ENCODE peak calls at places on chromosomes 7 and 10, in seven cellular contexts. Z, Y, W, K, C, X and M are unnamed samples.

GRCh38 chr7:105840981-105841749 is 35.2 kb downstream of the ATXN7L1 start:
- DNase-seq in Y (no peak), W (no peak), K (no peak), Z (no peak), X (no peak), C (no peak), M (no peak)

GRCh38 chr7:129778770-129779601 is 167.5 kb downstream of the NRF1 start:
- DNase-seq in Y (no peak), W (no peak), Z (peak), K (no peak), X (no peak), C (peak), M (no peak)

GRCh38 chr7:100825215-100825671 is 2.1 kb downstream of the EPHB4 start:
- DNase-seq in Y (no peak), Z (no peak), K (no peak), C (no peak), W (no peak), X (no peak), M (no peak)

GRCh38 chr7:2651847-2652735 is 20.3 kb downstream of the TTYH3 start:
- DNase-seq in Y (no peak), X (no peak), K (no peak), Z (no peak), C (no peak), W (no peak), M (no peak)

GRCh38 chr10:11832042-11832441 is 8.9 kb downstream of the PROSER2 start:
- DNase-seq in C (no peak), W (no peak), K (no peak), Z (no peak), X (peak), Y (no peak), M (no peak)

GRCh38 chr10:3482200-3482993 is 302.6 kb downstream of the KLF6 start:
- DNase-seq in C (no peak), K (peak), X (peak), W (peak), Y (peak), Z (peak), M (no peak)

GRCh38 chr10:48551796-48552591 is 52.9 kb downstream of the ARHGAP22 start:
- DNase-seq in W (no peak), C (peak), K (peak), Z (no peak), Y (no peak), X (no peak), M (no peak)

GRCh38 chr10:23359692-23360380 is 15.2 kb upstream of the C10orf67 start:
- DNase-seq in Y (no peak), K (no peak), Z (no peak), X (no peak), W (no peak), C (no peak), M (no peak)

GRCh38 chr7:28017372-28017771 is 163.2 kb downstream of the JAZF1 start:
- DNase-seq in Z (no peak), X (no peak), K (no peak), C (no peak), Y (no peak), W (no peak), M (no peak)

GRCh38 chr7:57367171-57367570 is 82.8 kb upstream of the ZNF716 start:
- DNase-seq in Y (no peak), Z (no peak), X (no peak), C (no peak), W (no peak), K (no peak), M (no peak)

GRCh38 chr10:72127571-72127970 is 39.2 kb upstream of the SPOCK2 start:
- DNase-seq in Z (no peak), X (no peak), W (no peak), Y (no peak), K (no peak), C (no peak), M (no peak)

GRCh38 chr10:75399461-75400162 is 2.0 kb downstream of the ZNF503 start:
- DNase-seq in Y (peak), X (peak), K (peak), Z (peak), C (peak), W (no peak), M (no peak)

GRCh38 chr10:79384773-79385391 is 37.6 kb downstream of the PPIF start:
- DNase-seq in C (no peak), X (peak), W (no peak), K (no peak), Y (no peak), Z (no peak), M (peak)

GRCh38 chr10:50585921-50586739 is 37.6 kb downstream of the SGMS1 start:
- DNase-seq in X (no peak), K (peak), C (no peak), Y (no peak), Z (no peak), W (no peak), M (no peak)

GRCh38 chr10:132020456-132020855 is 38.7 kb upstream of the BNIP3 start:
- DNase-seq in K (no peak), W (no peak), C (no peak), Z (no peak), X (peak), Y (no peak), M (no peak)

GRCh38 chr7:87628780-87629569 is 777 bp downstream of the RUNDC3B start:
- DNase-seq in W (no peak), X (peak), K (peak), C (peak), Z (peak), Y (peak), M (no peak)

GRCh38 chr10:125201108-125201524 is 40.8 kb upstream of the CTBP2 start:
- DNase-seq in Z (no peak), C (no peak), X (no peak), Y (no peak), K (peak), W (peak), M (no peak)

GRCh38 chr7:28329616-28330373 is 82.5 kb upstream of the CREB5 start:
- DNase-seq in W (no peak), C (no peak), X (no peak), Y (no peak), Z (no peak), K (no peak), M (peak)

GRCh38 chr7:91182819-91183405 is 81.3 kb upstream of the FZD1 start:
- DNase-seq in Y (no peak), X (no peak), K (no peak), C (no peak), W (no peak), Z (no peak), M (no peak)

GRCh38 chr10:2798340-2798739 is 269.0 kb upstream of the PFKP start:
- DNase-seq in C (no peak), X (no peak), W (no peak), K (no peak), Z (no peak), Y (no peak), M (no peak)

GRCh38 chr10:17385066-17385465 is 69.3 kb downstream of the ST8SIA6 start:
- DNase-seq in X (no peak), Y (no peak), C (no peak), W (no peak), K (no peak), Z (no peak), M (no peak)

GRCh38 chr10:7484456-7485266 is 73.8 kb upstream of the SFMBT2 start:
- DNase-seq in Z (no peak), X (no peak), W (peak), Y (no peak), C (no peak), K (no peak), M (no peak)

GRCh38 chr10:26621889-26622681 is 75.4 kb upstream of the PDSS1 start:
- DNase-seq in C (peak), Z (peak), Y (peak), X (peak), K (peak), W (no peak), M (no peak)

GRCh38 chr10:112314822-112315474 is 31.7 kb downstream of the TECTB start:
- DNase-seq in W (no peak), X (peak), Z (peak), Y (peak), C (peak), K (peak), M (no peak)

GRCh38 chr7:95608344-95609173 is 12.2 kb upstream of the PDK4 start:
- DNase-seq in Z (peak), Y (peak), K (peak), C (no peak), W (peak), X (peak), M (peak)

GRCh38 chr10:61836233-61836887 is 65.1 kb upstream of the ARID5B start:
- DNase-seq in K (no peak), C (no peak), X (no peak), Y (no peak), W (no peak), Z (no peak), M (no peak)

GRCh38 chr10:21732067-21732772 is 198.2 kb downstream of the MLLT10 start:
- DNase-seq in Z (no peak), K (peak), W (no peak), X (peak), Y (no peak), C (no peak), M (no peak)

GRCh38 chr10:93181249-93181928 is 107.7 kb downstream of the CYP26A1 start:
- DNase-seq in W (no peak), Y (no peak), Z (no peak), C (no peak), X (no peak), K (no peak), M (no peak)

GRCh38 chr7:76369011-76369410 is 10.2 kb upstream of the YWHAG start:
- DNase-seq in C (no peak), Y (no peak), K (peak), W (no peak), X (no peak), Z (no peak), M (no peak)

GRCh38 chr10:107741976-107742375 is 577.5 kb upstream of the SORCS1 start:
- DNase-seq in X (no peak), W (no peak), K (no peak), Y (no peak), Z (no peak), C (no peak), M (no peak)

GRCh38 chr10:97575101-97575668 is 2.6 kb downstream of the ANKRD2 start:
- DNase-seq in X (no peak), C (no peak), Z (no peak), Y (no peak), W (no peak), K (no peak), M (no peak)
- TF ChIP-seq EP300 in X (no peak), C (no peak), Z (no peak), Y (no peak), W (no peak), K (no peak), M (no peak)

DNA sequence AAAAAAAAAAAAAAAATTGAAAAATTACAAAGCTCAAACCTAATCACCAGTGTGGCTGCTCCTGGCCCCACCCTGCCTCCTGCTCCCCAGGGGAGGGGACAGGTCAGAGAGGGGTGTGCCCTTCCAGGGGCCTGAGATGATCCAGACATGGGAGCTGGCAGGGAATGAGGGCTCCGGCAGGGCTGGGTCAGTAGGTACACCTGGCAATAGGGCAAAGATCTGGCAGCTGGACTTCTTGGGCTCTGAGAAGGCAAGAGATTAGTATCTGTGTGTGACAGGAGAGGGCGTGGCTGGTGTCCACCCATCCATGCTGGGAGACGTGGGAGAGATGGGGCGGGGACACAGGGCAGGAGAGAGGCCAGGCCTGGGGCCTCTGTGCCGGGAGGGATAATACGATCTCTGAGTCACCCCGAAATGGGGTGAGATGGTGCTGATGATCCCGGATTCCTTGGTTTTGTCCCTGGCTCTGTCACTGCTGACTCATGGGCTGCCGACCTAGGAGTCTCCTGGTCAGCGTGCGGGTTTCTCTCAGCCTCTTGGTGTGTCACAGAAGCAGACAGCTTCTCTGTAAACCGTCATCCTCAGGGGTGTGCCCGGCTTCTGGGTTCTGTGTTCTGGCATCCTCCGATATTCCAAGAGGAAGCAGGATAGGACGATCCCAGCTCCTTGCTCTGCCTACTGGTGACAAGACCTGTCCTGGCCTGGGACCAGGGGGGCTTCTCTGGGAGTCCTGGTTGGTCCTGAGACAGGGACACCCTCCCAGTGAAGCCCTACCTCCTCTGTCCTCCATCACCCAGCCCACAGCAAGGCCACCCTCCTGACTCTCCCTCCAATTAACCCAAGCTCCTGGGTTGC is 8.2 kb upstream of the CLDN4 start:
- DNase-seq in X (peak), Y (no peak), K (peak), Z (peak), C (no peak), W (no peak), M (no peak)
- TF ChIP-seq POLR2A in X (no peak), Y (no peak), K (no peak), Z (no peak), C (no peak), W (no peak), M (no peak)

DNA sequence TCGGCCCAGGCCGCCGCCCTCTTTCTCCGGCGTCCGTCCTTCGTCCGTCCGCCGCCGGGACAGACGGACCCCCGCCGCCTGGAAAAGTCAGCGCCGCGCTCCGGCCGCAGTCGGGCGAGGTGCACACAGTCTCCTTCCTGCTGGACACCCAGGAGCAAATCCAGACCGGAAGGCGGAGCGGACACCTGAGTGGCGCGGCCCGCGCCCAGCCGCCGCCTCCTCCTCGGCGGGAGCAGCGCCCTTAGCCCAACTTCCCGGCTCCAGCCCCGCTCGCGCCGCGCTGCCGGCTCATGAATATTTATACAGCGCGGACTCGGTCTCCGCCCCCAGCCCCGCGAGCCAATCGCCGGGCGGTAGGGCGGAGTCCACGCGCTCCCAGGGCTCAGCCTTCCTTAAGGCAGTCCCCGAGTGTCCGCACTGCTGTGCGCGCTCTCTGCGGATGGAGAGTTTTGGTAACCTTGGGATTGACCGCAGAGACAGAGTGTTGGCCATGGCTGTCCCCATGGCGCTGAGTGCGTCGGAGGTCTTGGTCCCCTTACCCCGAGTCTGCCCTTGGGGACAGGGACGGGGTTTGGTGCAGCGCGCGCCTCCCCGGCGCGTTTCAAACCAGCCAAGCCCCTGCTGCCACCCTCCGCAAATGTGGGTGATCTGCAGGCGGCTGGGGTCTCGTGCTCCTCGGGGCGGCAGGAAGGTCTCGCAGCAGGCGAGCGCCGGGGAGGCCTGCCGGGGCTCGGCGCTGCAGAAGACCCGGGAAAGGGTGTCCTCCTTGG is at the start of gene FZD8:
- DNase-seq in Y (peak), W (no peak), X (peak), Z (peak), C (peak), K (peak), M (peak)
- TF ChIP-seq EP300 in Y (no peak), W (no peak), X (no peak), Z (no peak), C (no peak), K (no peak), M (no peak)

GRCh38 chr7:47581442-47581820 is 480 bp downstream of the TNS3 start:
- DNase-seq in Y (peak), C (peak), X (no peak), K (no peak), W (no peak), Z (peak), M (no peak)

GRCh38 chr7:47582748-47583740 is 1.1 kb upstream of the TNS3 start:
- DNase-seq in Z (no peak), C (no peak), W (no peak), X (peak), K (peak), Y (no peak), M (no peak)

GRCh38 chr7:47580175-47580701 is 1.7 kb downstream of the TNS3 start:
- DNase-seq in Z (no peak), Y (peak), C (no peak), K (peak), W (no peak), X (no peak), M (no peak)

GRCh38 chr7:47580811-47581331 is 1.0 kb downstream of the TNS3 start:
- DNase-seq in W (no peak), Y (no peak), Z (no peak), C (no peak), K (peak), X (no peak), M (no peak)

DNA sequence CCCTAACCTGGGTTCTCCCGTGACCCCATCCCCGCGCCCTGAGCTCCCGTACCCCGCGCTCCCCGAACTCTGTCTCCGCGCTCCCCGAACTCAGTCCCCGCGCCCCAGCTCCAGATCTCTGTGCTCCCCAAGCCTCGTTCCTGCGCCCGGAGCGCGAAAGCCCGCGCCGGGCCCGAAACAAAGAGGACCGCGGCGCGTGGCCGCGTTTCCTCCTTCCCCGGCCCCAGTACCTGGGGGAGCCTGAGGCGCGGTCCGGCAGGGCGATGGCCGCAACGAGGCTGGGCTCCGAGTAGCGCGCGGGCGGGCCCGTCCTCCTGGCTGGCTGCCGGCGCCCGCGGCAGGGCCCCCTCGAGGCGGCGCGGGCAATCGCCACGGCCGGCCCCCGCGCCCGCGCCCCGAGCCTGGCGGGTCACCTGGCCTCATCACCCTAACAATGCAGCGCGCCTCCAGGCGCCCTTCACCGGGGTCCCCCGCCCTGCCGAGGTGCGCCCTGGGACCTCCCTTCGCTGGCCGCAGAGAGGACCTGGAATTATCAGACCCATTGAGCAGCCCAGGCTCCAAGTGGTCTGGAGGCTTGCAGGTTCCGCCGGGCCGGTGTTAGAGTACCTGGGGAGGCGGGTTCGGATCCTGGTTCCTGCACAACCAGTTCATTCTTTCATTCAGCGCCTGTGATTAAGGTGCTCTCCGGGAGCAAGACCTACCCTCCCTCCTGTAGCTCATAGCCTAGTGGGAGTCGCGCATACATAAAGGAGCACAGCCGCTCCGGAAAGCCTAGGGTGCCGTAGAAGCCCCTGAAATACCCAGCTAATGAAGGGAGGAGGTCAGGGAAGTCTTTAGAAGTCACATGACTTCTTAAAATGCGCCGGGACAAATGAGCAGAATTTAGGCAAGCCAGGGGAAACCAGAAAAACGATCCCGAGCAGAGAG is at the start of gene TNS3:
- DNase-seq in C (peak), Z (no peak), X (no peak), K (peak), Y (peak), W (no peak), M (no peak)
- TF ChIP-seq POLR2A in C (no peak), Z (no peak), X (no peak), K (peak), Y (no peak), W (no peak), M (no peak)